ENCODE peak calls at places on chromosomes 3 and 15, in four cellular contexts. A is adrenal gland; F is occipital lobe; S is activated CD8-positive, alpha-beta memory T cell treated with anti-CD3 and anti-CD28 coated beads, Interleukin-2, amount 10 ng/mL, durations not matched to agents 7 days and 5 days. X is an unnamed sample.

GRCh38 chr3:24287728-24288450 is 206.8 kb downstream of the THRB start:
- DNase-seq in A (no peak), F (no peak), S (no peak), X (no peak)

GRCh38 chr15:79452244-79453051 is 20.3 kb downstream of the MINAR1 start:
- DNase-seq in A (no peak), F (no peak), S (no peak), X (no peak)

GRCh38 chr15:44811347-44811746 is 75.0 kb downstream of the TRIM69 start:
- DNase-seq in A (no peak), F (no peak), S (no peak), X (no peak)

GRCh38 chr3:151460774-151461450 is at the start of gene IGSF10:
- DNase-seq in A (peak; percentile 69), F (no peak), S (no peak), X (no peak)

GRCh38 chr3:125313060-125313635 is 62.0 kb downstream of the ZNF148 start:
- DNase-seq in A (no peak), F (no peak), S (no peak), X (no peak)

GRCh38 chr3:194767430-194768207 is 81.9 kb downstream of the FAM43A start:
- DNase-seq in A (no peak), F (no peak), S (no peak), X (no peak)

GRCh38 chr3:184174646-184175492 is at the start of gene AP2M1:
- DNase-seq in A (peak; percentile 99), F (peak; percentile 98), S (peak; percentile 99), X (peak; percentile 99)

GRCh38 chr15:53196235-53196634 is 406.1 kb upstream of the ONECUT1 start:
- DNase-seq in A (no peak), F (no peak), S (no peak), X (no peak)

GRCh38 chr3:45528429-45528828 is 66.1 kb upstream of the LIMD1 start:
- DNase-seq in A (no peak), F (no peak), S (no peak), X (no peak)

GRCh38 chr3:140850210-140850955 is 91.3 kb upstream of the SLC25A36 start:
- DNase-seq in A (no peak), F (no peak), S (no peak), X (no peak)

GRCh38 chr3:195524171-195524896 is 18.8 kb downstream of the PPP1R2 start:
- DNase-seq in A (no peak), F (no peak), S (no peak), X (no peak)

GRCh38 chr3:128168830-128169229 is 15.5 kb downstream of the EEFSEC start:
- DNase-seq in A (no peak), F (no peak), S (no peak), X (no peak)

GRCh38 chr15:76169013-76169412 is 109.2 kb downstream of the TMEM266 start:
- DNase-seq in A (no peak), F (no peak), S (no peak), X (no peak)

GRCh38 chr15:68930268-68931022 is at the start of gene SPESP1:
- DNase-seq in A (peak; percentile 47), F (peak; percentile 32), S (peak; percentile 59), X (no peak)

GRCh38 chr15:74541494-74542191 is 623 bp downstream of the ARID3B start:
- DNase-seq in A (peak; percentile 53), F (peak; percentile 58), S (peak; percentile 92), X (no peak)

GRCh38 chr15:97691799-97692198 is 268.7 kb upstream of the ARRDC4 start:
- DNase-seq in A (no peak), F (no peak), S (no peak), X (no peak)

GRCh38 chr3:109132801-109133473 is 3.6 kb upstream of the C3orf85 start:
- DNase-seq in A (peak; percentile 25), F (no peak), S (no peak), X (no peak)

GRCh38 chr3:184284696-184285095 is 8.9 kb downstream of the ECE2 start:
- DNase-seq in A (peak; percentile 83), F (peak; percentile 70), S (peak; percentile 51), X (peak; percentile 34)

GRCh38 chr3:156174229-156174847 is 54.0 kb downstream of the KCNAB1 start:
- DNase-seq in A (no peak), F (no peak), S (no peak), X (no peak)

GRCh38 chr3:110521019-110521418 is 550.6 kb upstream of the NECTIN3 start:
- DNase-seq in A (no peak), F (peak; percentile 11), S (no peak), X (peak; percentile 79)

GRCh38 chr3:150210461-150211110 is 197.5 kb upstream of the TSC22D2 start:
- DNase-seq in A (no peak), F (no peak), S (no peak), X (no peak)

GRCh38 chr3:120433662-120434331 is 17.0 kb downstream of the FSTL1 start:
- DNase-seq in A (no peak), F (no peak), S (no peak), X (no peak)

GRCh38 chr15:74957301-74958035 is 896 bp upstream of the RPP25 start:
- DNase-seq in A (no peak), F (no peak), S (no peak), X (no peak)

GRCh38 chr3:196990654-196991053 is 22.0 kb upstream of the PIGZ start:
- DNase-seq in A (no peak), F (no peak), S (no peak), X (no peak)

GRCh38 chr15:53588773-53589172 is 170.7 kb downstream of the WDR72 start:
- DNase-seq in A (no peak), F (no peak), S (no peak), X (no peak)